ENCODE peak calls at places on chromosomes 1 and 21, in four cellular contexts. X is K562, T is GM12878, V is H1. A is an unnamed sample.

GRCh38 chr1:30982431-30982830 is 73.9 kb upstream of the SDC3 start:
- DNase-seq in T (no peak), V (no peak), X (no peak), A (no peak)

GRCh38 chr1:208717490-208717889 is 473.3 kb upstream of the PLXNA2 start:
- DNase-seq in X (no peak), V (no peak), T (no peak), A (no peak)

GRCh38 chr1:1672181-1672965 is 13.6 kb upstream of the CDK11B start:
- DNase-seq in X (no peak), V (no peak), T (no peak), A (no peak)

GRCh38 chr1:13469343-13469742 is 44.5 kb downstream of the LRRC38 start:
- DNase-seq in V (no peak), X (peak), T (no peak), A (peak)

GRCh38 chr21:23452384-23453083 is 2154.7 kb downstream of the MRPL39 start:
- DNase-seq in T (no peak), V (peak), X (no peak), A (no peak)

GRCh38 chr1:193108471-193108870 is 3.3 kb upstream of the GLRX2 start:
- DNase-seq in X (no peak), T (no peak), V (no peak), A (no peak)

GRCh38 chr1:30763654-30764248 is 6.2 kb upstream of the LAPTM5 start:
- DNase-seq in V (no peak), T (no peak), X (no peak), A (no peak)

GRCh38 chr21:45293214-45293725 is 5.6 kb upstream of the POFUT2 start:
- DNase-seq in V (no peak), T (no peak), X (no peak), A (no peak)

GRCh38 chr1:1907098-1907736 is 7.8 kb upstream of the CALML6 start:
- DNase-seq in V (no peak), X (no peak), T (peak), A (no peak)

GRCh38 chr1:203528098-203528497 is 34.1 kb downstream of the OPTC start:
- DNase-seq in X (no peak), T (no peak), V (no peak), A (no peak)

GRCh38 chr1:151737479-151737878 is 16.2 kb downstream of the RIIAD1 start:
- DNase-seq in T (no peak), X (no peak), V (no peak), A (no peak)

GRCh38 chr1:6466023-6466422 is at the start of gene TNFRSF25:
- DNase-seq in V (no peak), X (no peak), T (no peak), A (no peak)

GRCh38 chr1:24861821-24862727 is 68.0 kb downstream of the RUNX3 start:
- DNase-seq in X (no peak), V (no peak), T (no peak), A (no peak)

GRCh38 chr1:32998009-32998555 is 33.5 kb upstream of the RNF19B start:
- DNase-seq in T (no peak), X (no peak), V (no peak), A (no peak)

GRCh38 chr1:7659514-7659913 is 111.6 kb upstream of the VAMP3 start:
- DNase-seq in V (no peak), X (no peak), T (no peak), A (no peak)

GRCh38 chr1:228848406-228848805 is 113.1 kb downstream of the RHOU start:
- DNase-seq in V (no peak), X (no peak), T (no peak), A (no peak)

GRCh38 chr1:228276901-228277490 is 69.2 kb downstream of the OBSCN start:
- DNase-seq in T (no peak), X (no peak), V (no peak), A (no peak)

GRCh38 chr1:114466334-114467014 is 44.5 kb downstream of the TRIM33 start:
- DNase-seq in V (no peak), X (no peak), T (no peak), A (peak)

GRCh38 chr1:185400057-185400456 is 83.0 kb upstream of the IVNS1ABP start:
- DNase-seq in T (no peak), X (no peak), V (no peak), A (peak)

GRCh38 chr1:171772312-171772711 is 9.1 kb upstream of the METTL13 start:
- DNase-seq in T (no peak), V (no peak), X (no peak), A (no peak)

GRCh38 chr1:232767381-232768074 is 37.7 kb upstream of the MAP10 start:
- DNase-seq in X (no peak), T (no peak), V (no peak), A (no peak)

GRCh38 chr1:21741206-21741605 is 41.7 kb downstream of the USP48 start:
- DNase-seq in X (no peak), T (no peak), V (no peak), A (no peak)

GRCh38 chr1:55380313-55380970 is 165.3 kb upstream of the USP24 start:
- DNase-seq in V (no peak), T (no peak), X (no peak), A (no peak)

GRCh38 chr1:115338457-115338820 is 390 bp upstream of the NGF start:
- DNase-seq in V (no peak), X (no peak), T (no peak), A (no peak)

GRCh38 chr1:29303201-29304024 is 67.1 kb downstream of the PTPRU start:
- DNase-seq in T (no peak), X (no peak), V (no peak), A (no peak)

GRCh38 chr1:63924600-63924999 is 150.8 kb downstream of the ROR1 start:
- DNase-seq in X (no peak), T (no peak), V (no peak), A (no peak)

GRCh38 chr1:206457408-206457807 is 12.9 kb upstream of the IKBKE start:
- DNase-seq in X (no peak), V (no peak), T (no peak), A (no peak)

GRCh38 chr1:57632401-57632800 is 208.5 kb upstream of the DAB1 start:
- DNase-seq in X (no peak), V (no peak), T (no peak), A (no peak)

GRCh38 chr1:33607444-33608005 is 135.1 kb downstream of the ZSCAN20 start:
- DNase-seq in V (no peak), T (no peak), X (no peak), A (no peak)

GRCh38 chr1:184191181-184191601 is 139.7 kb downstream of the TSEN15 start:
- DNase-seq in T (no peak), V (no peak), X (no peak), A (no peak)

DNA sequence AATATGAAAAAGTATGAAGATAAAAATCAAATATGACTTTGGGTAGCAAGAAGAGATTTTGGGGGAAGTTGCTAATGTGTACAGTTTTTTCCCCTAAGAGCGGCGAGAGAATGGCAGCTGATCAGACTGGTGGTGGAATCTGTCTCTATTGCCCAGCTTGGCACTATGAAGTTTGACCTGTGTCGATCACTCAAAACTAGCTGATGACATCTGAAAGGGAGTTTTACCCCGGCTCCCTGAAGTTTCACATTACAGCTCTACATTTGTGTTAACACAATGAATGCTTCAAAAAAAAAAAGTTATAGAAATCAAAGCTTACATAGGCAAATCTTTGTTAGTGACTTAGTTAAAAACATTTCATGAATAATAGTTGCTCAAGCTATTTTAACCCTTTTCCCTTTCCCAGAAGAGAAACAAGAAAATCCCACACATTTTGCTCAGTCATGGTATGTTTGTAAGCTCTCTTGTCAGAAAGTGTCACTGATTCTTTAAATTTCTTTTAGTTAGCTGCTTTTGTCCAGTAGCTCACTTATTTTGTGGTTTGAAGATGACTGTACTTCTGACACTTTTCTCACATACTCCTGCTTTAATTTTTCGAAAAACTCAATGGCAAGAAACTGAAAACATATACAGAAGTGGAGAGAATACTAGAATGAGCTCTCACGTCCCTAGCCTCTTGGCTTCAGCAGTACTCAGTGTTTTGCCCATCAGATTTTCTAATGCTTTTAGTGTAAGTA is 41.3 kb downstream of the DYRK1A start:
- DNase-seq in T (peak), X (no peak), V (no peak), A (no peak)
- TF ChIP-seq CHD2 in T (no peak), X (no peak), V (no peak), A (no peak)

GRCh38 chr1:167273027-167273800 is 52.5 kb downstream of the POU2F1 start:
- DNase-seq in V (no peak), X (no peak), T (no peak), A (no peak)
- TF ChIP-seq CREB1 in V (no peak), X (no peak), T (no peak), A (no peak)

DNA sequence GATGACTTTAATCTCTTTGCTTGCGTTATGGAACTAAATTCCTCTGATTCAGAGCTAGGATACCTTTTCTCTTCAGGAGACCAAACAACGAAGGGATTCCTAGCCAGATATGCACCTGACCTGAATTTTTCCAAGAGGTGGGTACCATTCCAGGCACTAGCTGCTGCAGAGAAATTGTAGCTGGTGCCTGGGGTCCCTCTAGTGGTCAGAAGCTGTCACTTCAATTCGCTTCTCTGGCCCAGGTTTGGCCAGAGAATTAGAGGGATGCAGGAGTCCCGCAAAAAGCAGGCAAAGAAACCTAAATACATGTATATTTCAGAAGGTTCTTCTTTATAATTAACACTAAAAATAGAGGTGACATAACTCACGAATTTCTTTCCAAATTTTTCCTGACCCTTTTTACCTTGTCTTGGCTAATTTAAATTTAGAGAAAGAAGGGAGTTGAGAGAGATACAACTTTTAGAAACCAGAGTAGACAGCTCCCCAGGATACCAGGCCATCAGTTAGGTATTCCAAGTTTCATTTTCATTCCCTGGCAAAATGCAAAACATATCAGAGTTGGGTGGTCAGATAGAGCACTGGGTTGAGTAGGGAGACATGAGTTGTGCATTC is 9.6 kb downstream of the ACKR1 start:
- DNase-seq in T (no peak), X (peak), V (no peak), A (peak)
- TF ChIP-seq CHD2 in T (no peak), X (no peak), V (no peak), A (no peak)

GRCh38 chr1:187839873-187840272 is 1011.1 kb downstream of the PLA2G4A start:
- DNase-seq in V (no peak), X (no peak), T (no peak), A (no peak)
- TF ChIP-seq CREB1 in V (no peak), X (no peak), T (no peak), A (no peak)

DNA sequence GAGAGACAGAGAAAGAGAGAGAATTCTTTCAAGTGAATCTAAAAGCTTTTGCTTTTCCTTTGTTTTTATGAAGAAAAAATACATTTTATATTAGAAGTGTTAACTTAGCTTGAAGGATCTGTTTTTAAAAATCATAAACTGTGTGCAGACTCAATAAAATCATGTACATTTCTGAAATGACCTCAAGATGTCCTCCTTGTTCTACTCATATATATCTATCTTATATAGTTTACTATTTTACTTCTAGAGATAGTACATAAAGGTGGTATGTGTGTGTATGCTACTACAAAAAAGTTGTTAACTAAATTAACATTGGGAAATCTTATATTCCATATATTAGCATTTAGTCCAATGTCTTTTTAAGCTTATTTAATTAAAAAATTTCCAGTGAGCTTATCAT is 117.6 kb downstream of the PTPRC start:
- DNase-seq in T (no peak), X (no peak), V (no peak), A (no peak)
- TF ChIP-seq CHD2 in T (no peak), X (no peak), V (no peak), A (no peak)

DNA sequence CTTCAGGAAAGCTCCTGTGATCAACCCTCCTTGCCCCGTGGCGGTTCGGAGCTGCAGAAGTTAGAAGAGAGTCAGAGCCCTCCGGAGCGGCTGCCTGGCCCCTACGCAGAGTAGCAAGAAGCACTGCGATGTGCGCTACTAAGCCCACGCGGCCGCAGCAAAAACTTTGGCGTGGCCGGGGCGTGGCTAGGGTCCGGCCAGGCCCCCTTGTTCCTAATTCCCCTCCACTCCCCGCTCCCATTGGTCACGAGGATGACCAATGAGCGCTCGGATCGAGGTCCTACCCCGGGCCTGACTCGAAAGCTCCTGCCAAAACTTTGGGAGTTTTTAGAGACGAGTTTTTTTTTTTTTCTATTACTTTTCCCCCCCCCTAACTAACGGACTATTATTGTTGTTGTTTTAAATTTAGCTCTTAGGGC is at the start of gene HLX:
- DNase-seq in T (no peak), V (no peak), X (peak), A (no peak)
- TF ChIP-seq CREB1 in T (no peak), V (no peak), X (no peak), A (no peak)

GRCh38 chr1:61442456-61443013 is 282.4 kb downstream of the TM2D1 start:
- DNase-seq in X (no peak), T (no peak), V (no peak), A (no peak)
- TF ChIP-seq CHD2 in X (no peak), T (no peak), V (no peak), A (no peak)

DNA sequence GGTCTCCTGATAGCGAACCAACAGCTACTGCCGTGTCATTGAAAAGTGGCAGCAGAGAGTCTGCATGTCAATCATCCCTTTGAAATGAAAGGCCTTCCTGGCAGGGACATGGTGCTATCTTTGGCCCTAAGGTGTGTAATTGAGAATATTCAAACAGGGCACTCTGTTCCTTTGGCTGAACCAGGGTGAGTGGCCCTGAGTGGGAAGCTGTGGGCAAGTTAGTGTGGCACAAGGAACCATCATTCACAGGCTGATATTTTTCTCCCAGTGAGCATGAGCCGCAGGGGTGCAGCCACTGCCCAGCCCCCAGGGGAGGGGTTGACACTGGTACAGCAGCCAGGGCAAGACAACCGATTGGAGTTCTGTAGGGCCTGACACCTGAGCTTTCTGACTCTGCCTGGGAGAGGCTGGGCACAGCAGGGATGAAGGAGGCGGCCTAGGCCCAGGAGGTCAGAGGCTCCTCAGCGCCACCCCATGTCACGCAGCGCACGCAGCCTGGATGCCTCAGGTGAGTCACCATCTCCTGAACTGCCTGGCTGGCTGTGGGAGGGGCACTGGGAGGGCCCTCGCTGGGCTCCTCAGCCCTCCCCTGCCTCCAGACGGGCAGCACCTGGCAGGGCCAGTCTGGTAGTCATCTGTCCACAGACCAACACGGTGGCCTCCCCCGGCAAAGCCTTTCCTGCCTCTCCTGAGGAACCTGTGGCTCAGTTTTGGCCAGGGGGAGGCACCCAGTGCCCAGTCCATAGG is 13.2 kb downstream of the QSOX1 start:
- DNase-seq in V (peak), T (no peak), X (no peak), A (peak)
- TF ChIP-seq CREB1 in V (peak), T (no peak), X (no peak), A (no peak)

GRCh38 chr1:18950415-18951026 is 6.0 kb downstream of the IFFO2 start:
- DNase-seq in X (no peak), T (no peak), V (no peak), A (no peak)

GRCh38 chr1:18948048-18948912 is 8.2 kb downstream of the IFFO2 start:
- DNase-seq in X (no peak), T (no peak), V (no peak), A (no peak)

GRCh38 chr1:18947570-18947969 is 8.9 kb downstream of the IFFO2 start:
- DNase-seq in V (no peak), T (no peak), X (no peak), A (no peak)

GRCh38 chr1:18949689-18950414 is 6.6 kb downstream of the IFFO2 start:
- DNase-seq in X (peak), V (no peak), T (no peak), A (peak)

GRCh38 chr1:18948913-18949688 is 7.4 kb downstream of the IFFO2 start:
- DNase-seq in X (no peak), T (no peak), V (no peak), A (peak)
- TF ChIP-seq CHD2 in X (no peak), T (no peak), V (no peak), A (no peak)

DNA sequence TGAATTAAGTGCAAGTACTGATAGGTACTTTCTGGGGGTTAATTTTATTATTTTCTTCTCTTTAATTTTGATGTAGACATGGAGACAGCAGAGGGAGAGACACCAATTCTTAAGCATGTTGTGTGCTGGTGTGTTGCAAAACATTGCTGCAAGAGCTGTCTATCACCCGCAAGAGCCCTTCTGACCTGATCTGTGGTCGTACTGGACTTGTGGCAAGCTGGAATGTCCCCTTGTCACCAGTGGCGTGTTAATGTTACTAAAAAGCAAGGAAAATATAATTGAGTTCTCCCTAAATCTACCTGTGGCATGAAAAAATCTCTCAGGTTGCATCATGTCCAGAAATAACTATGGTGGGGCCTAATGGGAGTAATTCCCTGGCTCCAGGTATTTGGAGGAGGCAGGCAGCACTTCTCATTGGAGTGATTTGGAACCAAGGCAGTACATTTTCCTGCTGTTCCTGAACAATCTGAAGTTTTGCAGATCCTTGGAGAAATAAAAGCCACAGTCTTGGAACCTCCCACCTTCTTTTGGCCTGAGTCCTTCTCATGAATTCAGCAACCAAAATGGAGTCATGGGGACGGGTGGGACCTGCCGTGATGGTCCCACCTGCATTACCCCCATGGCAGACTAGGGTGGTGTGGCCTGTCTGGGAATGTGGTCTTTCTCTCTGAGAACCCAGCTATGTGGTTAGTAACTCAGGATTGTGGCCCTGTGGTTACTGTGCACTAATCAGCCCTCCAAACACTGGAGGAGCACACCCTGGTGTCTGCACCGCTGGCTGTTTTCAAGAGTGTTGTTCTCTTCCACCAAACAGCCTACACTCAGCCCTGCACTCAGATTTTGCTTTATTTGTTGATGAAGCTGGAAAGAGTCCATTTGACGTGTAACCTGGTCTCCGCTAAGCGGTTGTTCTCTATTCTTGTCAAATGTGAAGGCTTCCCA is 57.4 kb downstream of the GALNT2 start:
- DNase-seq in X (no peak), V (no peak), T (no peak), A (no peak)
- TF ChIP-seq CREB1 in X (no peak), V (no peak), T (no peak), A (no peak)

A was measured in HepG2.